ENCODE peak calls at places on chromosomes 1 and 21, in five cellular contexts. F is heart right ventricle, L is IMR-90, B is brain microvascular endothelial cell, D is spleen. W is an unnamed sample.

GRCh38 chr1:177355575-177355974 is 184.8 kb downstream of the BRINP2 start:
- DNase-seq in B (peak), F (no peak), L (peak), D (no peak), W (no peak)

GRCh38 chr1:206116191-206116872 is 856 bp downstream of the AVPR1B start:
- DNase-seq in F (no peak), D (no peak), B (no peak), L (no peak), W (no peak)

GRCh38 chr21:36705679-36706481 is 7.0 kb downstream of the SIM2 start:
- DNase-seq in L (no peak), B (no peak), F (no peak), D (no peak), W (no peak)

GRCh38 chr1:7224081-7224534 is 438.9 kb downstream of the CAMTA1 start:
- DNase-seq in F (no peak), B (no peak), L (no peak), D (peak), W (no peak)

GRCh38 chr1:240343966-240344365 is 252.3 kb downstream of the FMN2 start:
- DNase-seq in L (no peak), F (no peak), B (no peak), D (no peak), W (no peak)

GRCh38 chr1:201331166-201331565 is 46.3 kb downstream of the TNNT2 start:
- DNase-seq in L (no peak), B (no peak), F (no peak), D (peak), W (peak)

GRCh38 chr1:46941135-46941694 is at the start of gene CYP4A11:
- DNase-seq in D (no peak), B (no peak), F (no peak), L (no peak), W (no peak)

GRCh38 chr21:43361127-43361492 is 65.8 kb downstream of the SIK1 start:
- DNase-seq in B (peak), L (peak), F (peak), D (no peak), W (no peak)

GRCh38 chr1:65757531-65757930 is 35.2 kb upstream of the PDE4B start:
- DNase-seq in F (no peak), B (no peak), L (no peak), D (no peak), W (no peak)

GRCh38 chr1:64882574-64883255 is 83.6 kb downstream of the JAK1 start:
- DNase-seq in L (no peak), B (no peak), F (no peak), D (no peak), W (no peak)

GRCh38 chr21:33825898-33826297 is 89.7 kb downstream of the ATP5PO start:
- DNase-seq in L (peak), B (no peak), F (no peak), D (no peak), W (no peak)

GRCh38 chr1:162389021-162389818 is 7.7 kb downstream of the C1orf226 start:
- DNase-seq in F (no peak), L (peak), D (no peak), B (no peak), W (no peak)

GRCh38 chr1:48329489-48329888 is 107.0 kb downstream of the SLC5A9 start:
- DNase-seq in L (peak), D (no peak), F (no peak), B (no peak), W (no peak)

GRCh38 chr1:201737350-201738060 is 91.5 kb upstream of the IPO9 start:
- DNase-seq in B (peak), D (no peak), L (peak), F (peak), W (no peak)

GRCh38 chr1:226444901-226445300 is 37.0 kb upstream of the PARP1 start:
- DNase-seq in F (no peak), B (no peak), L (no peak), D (peak), W (no peak)

GRCh38 chr1:92031281-92032110 is 1.7 kb downstream of the EPHX4 start:
- DNase-seq in B (no peak), L (peak), D (no peak), F (no peak), W (no peak)

GRCh38 chr1:18480315-18481189 is at the start of gene KLHDC7A:
- DNase-seq in L (no peak), F (no peak), D (peak), B (no peak), W (peak)

GRCh38 chr1:164473544-164473943 is 85.4 kb upstream of the PBX1 start:
- DNase-seq in D (no peak), B (no peak), L (no peak), F (no peak), W (no peak)

GRCh38 chr1:1290238-1290731 is 10.0 kb downstream of the SCNN1D start:
- DNase-seq in L (no peak), B (peak), F (peak), D (peak), W (no peak)

GRCh38 chr21:33308586-33309490 is 15.9 kb upstream of the IFNAR1 start:
- DNase-seq in B (no peak), L (peak), D (no peak), F (no peak), W (no peak)

GRCh38 chr1:43537423-43538142 is 6.9 kb downstream of the PTPRF start:
- DNase-seq in F (no peak), D (peak), B (peak), L (peak), W (peak)

GRCh38 chr21:45590246-45590725 is 48.0 kb upstream of the SLC19A1 start:
- DNase-seq in D (peak), L (peak), F (peak), B (no peak), W (no peak)

GRCh38 chr1:46522184-46522968 is 29.1 kb downstream of the KNCN start:
- DNase-seq in D (peak), F (no peak), B (peak), L (peak), W (peak)

GRCh38 chr1:39657923-39658485 is 13.9 kb downstream of the NT5C1A start:
- DNase-seq in D (peak), F (peak), L (peak), B (peak), W (no peak)

GRCh38 chr1:2489615-2490014 is 13.5 kb downstream of the PLCH2 start:
- DNase-seq in F (no peak), L (no peak), D (no peak), B (no peak), W (no peak)

GRCh38 chr21:45640888-45641479 is 2.5 kb upstream of the PCBP3 start:
- DNase-seq in B (peak), D (peak), L (peak), F (peak), W (no peak)

GRCh38 chr1:22972063-22972405 is 632 bp downstream of the LACTBL1 start:
- DNase-seq in B (no peak), L (no peak), F (no peak), D (no peak), W (no peak)

GRCh38 chr1:215777370-215777925 is 210.3 kb downstream of the KCTD3 start:
- DNase-seq in L (peak), D (no peak), F (no peak), B (no peak), W (no peak)

GRCh38 chr1:8396912-8397406 is 79.0 kb downstream of the SLC45A1 start:
- DNase-seq in L (peak), F (no peak), D (no peak), B (peak), W (no peak)

GRCh38 chr1:162166934-162167615 is 97.6 kb downstream of the NOS1AP start:
- DNase-seq in B (no peak), F (no peak), L (no peak), D (no peak), W (no peak)

GRCh38 chr1:116538527-116538926 is 32.3 kb downstream of the CD58 start:
- DNase-seq in D (no peak), F (no peak), L (peak), B (peak), W (no peak)

GRCh38 chr1:32539584-32540571 is 651 bp downstream of the ZBTB8A start:
- DNase-seq in B (peak), D (no peak), F (peak), L (peak), W (no peak)

GRCh38 chr1:248858891-248859889 is at the start of gene ZNF692:
- DNase-seq in L (peak), B (peak), D (peak), F (peak), W (no peak)
- TF ChIP-seq CTCF in L (no peak), B (no peak), D (no peak), F (no peak), W (no peak)

DNA sequence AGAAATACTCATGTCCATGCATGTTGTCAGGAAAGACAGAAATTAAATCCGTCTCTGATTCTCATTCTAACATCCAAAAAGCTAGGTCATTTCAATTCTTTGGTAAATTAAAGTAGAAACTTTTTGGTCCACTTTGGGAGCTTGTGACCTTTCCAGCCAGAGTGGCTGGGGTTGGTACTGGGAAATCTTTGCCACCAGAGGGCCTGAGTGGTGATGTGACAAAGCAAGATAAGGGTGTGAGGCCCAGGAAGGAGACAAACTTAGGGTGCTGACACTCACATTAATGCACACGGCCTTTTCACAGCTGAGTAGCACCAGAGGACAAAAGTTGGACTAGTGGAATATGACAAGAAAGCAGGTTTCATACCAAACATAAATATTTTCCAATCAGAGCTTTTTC is 144.3 kb downstream of the DNM3 start:
- DNase-seq in D (no peak), F (no peak), B (no peak), L (no peak), W (no peak)
- TF ChIP-seq CTCF in D (no peak), F (no peak), B (peak), L (peak), W (no peak)

GRCh38 chr1:26376050-26376449 is 3.5 kb upstream of the ZNF683 start:
- DNase-seq in D (no peak), F (no peak), L (no peak), B (no peak), W (no peak)
- TF ChIP-seq CTCF in D (no peak), F (no peak), L (no peak), B (no peak), W (no peak)

DNA sequence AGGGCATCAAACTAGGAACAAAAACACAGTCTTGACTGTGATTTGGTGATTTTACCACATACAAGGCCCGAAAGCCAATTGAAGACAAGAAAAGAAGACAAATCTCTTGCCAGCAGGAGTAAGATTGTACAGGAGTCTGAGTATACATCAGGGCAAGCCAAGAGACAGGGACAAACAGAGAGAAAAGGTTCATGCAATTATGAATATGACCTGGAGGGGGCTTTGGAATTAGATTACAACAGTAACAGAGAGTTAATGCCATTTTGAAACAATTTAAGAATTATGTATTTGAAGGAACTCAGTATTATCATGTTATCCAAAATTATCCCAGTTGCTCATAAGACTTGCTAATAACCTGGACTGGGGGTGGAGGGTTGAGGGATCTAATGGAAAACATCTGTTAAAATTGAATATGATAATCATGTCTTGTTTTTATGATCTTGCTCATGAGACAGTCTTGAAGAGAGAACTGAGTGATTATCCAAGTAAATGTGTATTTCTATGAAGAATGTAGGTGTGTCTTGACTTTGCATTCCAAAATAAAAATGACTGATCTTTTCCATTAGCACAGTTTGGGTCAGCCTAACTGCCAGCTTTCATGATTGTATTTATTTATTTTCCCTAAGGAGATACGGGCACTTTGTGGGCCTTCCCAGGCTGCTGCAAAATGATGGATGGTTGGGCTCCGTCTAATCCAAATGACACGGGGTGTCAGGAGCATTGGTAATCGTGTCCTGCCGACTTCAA is 117.7 kb downstream of the ERG start:
- DNase-seq in F (no peak), D (no peak), B (peak), L (peak), W (no peak)
- TF ChIP-seq CTCF in F (peak), D (no peak), B (peak), L (peak), W (peak)

DNA sequence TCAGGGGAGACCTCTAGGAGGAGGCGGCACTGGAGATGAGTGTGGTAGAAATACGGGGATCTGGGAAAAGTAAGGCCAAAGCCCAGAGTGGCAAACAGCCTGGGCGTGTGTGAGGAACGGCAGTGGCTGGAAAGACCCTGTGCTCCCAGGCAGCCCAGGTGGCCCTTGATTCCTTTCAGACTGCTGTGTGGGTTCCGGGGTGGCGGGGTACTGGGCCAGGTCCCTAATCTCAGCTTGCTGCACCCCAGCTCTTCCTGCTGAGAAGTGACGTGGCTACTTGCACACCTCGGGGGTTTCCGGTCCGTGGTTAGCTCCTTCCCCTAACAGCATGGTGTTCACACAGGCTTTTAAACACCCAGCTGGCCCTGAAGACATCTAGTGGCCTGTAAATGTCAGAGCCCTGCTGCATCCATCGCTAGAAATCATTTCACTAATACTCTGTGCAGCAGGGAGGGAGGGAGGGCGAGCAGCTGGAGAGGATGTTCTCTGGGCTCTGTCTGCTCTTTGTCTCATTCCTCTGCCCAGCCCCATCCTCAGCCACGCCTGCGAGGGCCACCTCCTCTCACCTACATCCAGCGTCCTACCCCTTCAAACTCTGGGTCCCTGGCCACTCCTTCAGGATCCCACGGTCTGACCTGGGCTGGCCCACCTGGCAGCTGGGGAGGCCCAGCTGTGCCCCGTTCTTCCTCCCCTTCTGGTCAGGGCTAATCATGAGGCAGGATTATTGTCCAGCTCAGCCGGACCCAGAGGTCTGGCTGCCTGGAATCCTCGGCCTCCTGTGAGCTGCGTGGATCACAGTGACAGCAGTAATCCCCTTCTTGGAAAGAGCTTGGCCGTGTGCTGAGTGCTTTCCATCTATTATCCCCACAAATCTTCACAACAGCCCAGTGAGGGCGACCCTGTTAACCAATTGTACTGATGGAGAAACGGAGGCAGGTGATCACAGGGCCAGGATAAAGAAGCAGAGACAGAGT is 7.2 kb downstream of the ZDHHC18 start:
- DNase-seq in F (no peak), B (no peak), D (peak), L (no peak), W (no peak)
- TF ChIP-seq CTCF in F (no peak), B (no peak), D (no peak), L (no peak), W (no peak)

DNA sequence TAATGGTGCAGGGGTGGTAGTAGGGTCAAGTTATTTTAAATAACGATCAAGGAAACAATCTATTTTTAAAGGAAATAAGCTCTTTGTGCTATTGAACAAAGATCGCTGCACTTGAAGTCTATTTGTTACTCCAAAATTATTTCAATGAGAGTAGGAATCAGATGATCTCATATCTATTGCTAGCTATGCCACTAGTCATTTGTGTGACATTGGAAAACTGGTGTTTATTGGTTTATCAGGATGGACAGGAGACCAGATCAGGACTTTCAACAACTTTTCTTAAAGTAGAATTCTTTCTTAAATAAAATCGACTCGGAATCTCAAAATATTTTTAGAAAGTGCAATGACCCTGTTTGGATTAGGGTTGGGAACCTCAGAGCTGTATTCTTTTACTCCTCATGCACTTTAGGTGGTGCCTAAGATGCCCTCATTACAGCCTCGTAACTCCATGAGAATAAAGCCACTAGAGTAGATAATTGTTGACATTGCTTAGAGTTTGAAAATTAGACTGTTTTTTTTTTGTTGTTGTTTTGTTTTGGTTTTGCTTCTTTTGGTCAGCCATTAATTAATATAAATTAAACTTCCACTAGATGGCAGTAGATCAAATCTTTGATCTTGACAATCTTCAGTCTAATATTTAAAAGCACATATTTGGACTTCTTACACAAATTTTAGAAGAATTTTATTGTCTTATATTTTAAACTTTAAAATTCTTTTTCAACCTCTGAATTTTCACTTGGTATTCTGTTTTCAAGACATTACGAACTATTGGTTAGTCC is 352.4 kb downstream of the USP25 start:
- DNase-seq in D (no peak), F (no peak), L (peak), B (no peak), W (no peak)
- TF ChIP-seq CTCF in D (no peak), F (peak), L (peak), B (peak), W (peak)

DNA sequence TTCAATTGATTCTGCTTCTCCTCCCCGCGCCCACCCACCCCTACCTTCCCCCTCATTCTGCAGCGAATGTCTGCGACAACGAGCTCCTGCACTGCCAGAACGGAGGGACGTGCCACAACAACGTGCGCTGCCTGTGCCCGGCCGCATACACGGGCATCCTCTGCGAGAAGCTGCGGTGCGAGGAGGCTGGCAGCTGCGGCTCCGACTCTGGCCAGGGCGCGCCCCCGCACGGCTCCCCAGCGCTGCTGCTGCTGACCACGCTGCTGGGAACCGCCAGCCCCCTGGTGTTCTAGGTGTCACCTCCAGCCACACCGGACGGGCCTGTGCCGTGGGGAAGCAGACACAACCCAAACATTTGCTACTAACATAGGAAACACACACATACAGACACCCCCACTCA is 339.7 kb downstream of the NTNG1 start:
- DNase-seq in B (no peak), D (peak), F (peak), L (no peak), W (no peak)
- TF ChIP-seq CTCF in B (peak), D (no peak), F (no peak), L (no peak), W (no peak)